ENCODE peak calls at places on chromosomes 16 and 17, in five cellular contexts. E is neural crest cell; Z is stimulated activated CD4-positive, alpha-beta T cell treated with anti-CD3 and anti-CD28 coated beads, Interleukin-15, amount 100 ng/mL, for 48 hours; N is NCI-H460; J is A549. W is an unnamed sample.
A peak's percentile ranks its signal among the peaks of the same experiment; 100 is the strongest.

GRCh38 chr17:44529864-44530263 is 26.7 kb upstream of the GPATCH8 start:
- DNase-seq in E (no peak), Z (no peak), N (no peak), J (peak; percentile 40), W (no peak)

GRCh38 chr16:15682105-15682570 is 32.1 kb downstream of the NDE1 start:
- DNase-seq in E (peak; percentile 6), Z (peak; percentile 12), N (peak; percentile 80), J (peak; percentile 80), W (peak; percentile 55)

GRCh38 chr17:21373034-21373433 is 3.1 kb upstream of the KCNJ12 start:
- DNase-seq in E (no peak), Z (no peak), N (no peak), J (no peak), W (no peak)

GRCh38 chr16:56603589-56603988 is 4.8 kb upstream of the MT2A start:
- DNase-seq in E (no peak), Z (no peak), N (peak; percentile 62), J (peak; percentile 78), W (peak; percentile 46)

GRCh38 chr17:78133971-78134898 is 3.7 kb downstream of the TMC8 start:
- DNase-seq in E (peak; percentile 40), Z (peak; percentile 51), N (peak; percentile 58), J (peak; percentile 80), W (peak; percentile 54)

GRCh38 chr17:3732171-3732570 is 8.5 kb downstream of the HASPIN start:
- DNase-seq in E (no peak), Z (no peak), N (peak; percentile 32), J (peak; percentile 46), W (no peak)

GRCh38 chr17:77425791-77426641 is 285.2 kb downstream of the SEC14L1 start:
- DNase-seq in E (no peak), Z (no peak), N (peak; percentile 51), J (peak; percentile 92), W (no peak)

GRCh38 chr17:67032985-67033384 is 11.4 kb upstream of the CACNG1 start:
- DNase-seq in E (no peak), Z (no peak), N (no peak), J (no peak), W (no peak)

GRCh38 chr17:4903051-4903818 is at the start of gene CHRNE:
- DNase-seq in E (peak; percentile 74), Z (peak; percentile 67), N (peak; percentile 71), J (peak; percentile 89), W (peak; percentile 88)

GRCh38 chr16:1318268-1318545 is 8.8 kb downstream of the UBE2I start:
- DNase-seq in E (no peak), Z (no peak), N (no peak), J (no peak), W (no peak)

GRCh38 chr17:64200080-64201042 is 62.7 kb downstream of the TEX2 start:
- DNase-seq in E (no peak), Z (peak; percentile 11), N (no peak), J (no peak), W (no peak)

GRCh38 chr17:2395258-2396170 is 5.3 kb downstream of the MNT start:
- DNase-seq in E (no peak), Z (no peak), N (peak; percentile 53), J (peak; percentile 92), W (no peak)

GRCh38 chr16:75237398-75238131 is 13.9 kb downstream of the BCAR1 start:
- DNase-seq in E (no peak), Z (no peak), N (no peak), J (no peak), W (no peak)

GRCh38 chr16:51596247-51596646 is 445.2 kb upstream of the SALL1 start:
- DNase-seq in E (no peak), Z (no peak), N (no peak), J (no peak), W (no peak)

GRCh38 chr16:8886593-8887437 is 4.7 kb downstream of the LITAFD start:
- DNase-seq in E (no peak), Z (no peak), N (no peak), J (no peak), W (no peak)